ENCODE peak calls at places on chromosomes 4 and X, in eight cellular contexts. O is K562, E is stomach, L is psoas muscle, N is lower lobe of right lung, P is thoracic aorta, V is left ventricle myocardium inferior, Y is A549. C is an unnamed sample. For H3K4me1, the result is how much of the 10 kb centered on the place peaks cover.

GRCh38 chr4:46975841-46976551 is 17.4 kb downstream of the GABRA4 start:
- DNase-seq in O (no peak), E (no peak), L (no peak), N (no peak), P (no peak), V (no peak), Y (no peak), C (no peak)

GRCh38 chrX:120726294-120726693 is 96.4 kb upstream of the C1GALT1C1 start:
- DNase-seq in O (no peak), E (no peak), L (no peak), N (no peak), P (no peak), V (no peak), Y (no peak), C (no peak)

GRCh38 chr4:112425823-112426222 is 90.2 kb downstream of the NEUROG2 start:
- DNase-seq in O (no peak), E (no peak), L (no peak), N (no peak), P (no peak), V (no peak), Y (no peak), C (no peak)

GRCh38 chr4:32689520-32689919 is 1969.4 kb downstream of the PCDH7 start:
- DNase-seq in O (no peak), E (no peak), L (no peak), N (no peak), P (no peak), V (no peak), Y (peak), C (no peak)

GRCh38 chr4:132759199-132759780 is 389.8 kb upstream of the PCDH10 start:
- DNase-seq in O (no peak), E (no peak), L (no peak), N (no peak), P (no peak), V (no peak), Y (no peak), C (no peak)

GRCh38 chrX:141133272-141133671 is 43.7 kb downstream of the LDOC1 start:
- DNase-seq in O (no peak), E (no peak), L (no peak), N (no peak), P (no peak), V (no peak), Y (no peak), C (no peak)

GRCh38 chrX:139191746-139192385 is 338.7 kb upstream of the F9 start:
- DNase-seq in O (no peak), E (no peak), L (no peak), N (no peak), P (no peak), V (no peak), Y (no peak), C (no peak)

GRCh38 chr4:15402974-15403373 is 24.9 kb upstream of the C1QTNF7 start:
- DNase-seq in O (no peak), E (no peak), L (no peak), N (no peak), P (no peak), V (no peak), Y (no peak), C (no peak)

GRCh38 chr4:56038763-56039162 is 90.0 kb downstream of the CEP135 start:
- DNase-seq in O (no peak), E (no peak), L (no peak), N (no peak), P (no peak), V (no peak), Y (no peak), C (no peak)

GRCh38 chr4:159768011-159768410 is 665.1 kb downstream of the RAPGEF2 start:
- DNase-seq in O (no peak), E (no peak), L (no peak), N (no peak), P (no peak), V (no peak), Y (no peak), C (no peak)

GRCh38 chrX:105228602-105229001 is 8.1 kb upstream of the TEX13A start:
- DNase-seq in O (no peak), E (no peak), L (no peak), N (no peak), P (no peak), V (no peak), Y (no peak), C (no peak)

GRCh38 chr4:169079942-169080827 is 70.1 kb upstream of the CBR4 start:
- DNase-seq in O (peak), E (peak), L (peak), N (peak), P (no peak), V (peak), Y (no peak), C (peak)

GRCh38 chr4:26542996-26543395 is 40.9 kb upstream of the TBC1D19 start:
- DNase-seq in O (no peak), E (no peak), L (no peak), N (no peak), P (no peak), V (no peak), Y (no peak), C (no peak)

GRCh38 chr4:77169496-77169895 is 12.5 kb downstream of the CCNG2 start:
- DNase-seq in O (no peak), E (no peak), L (no peak), N (no peak), P (no peak), V (no peak), Y (no peak), C (no peak)

GRCh38 chr4:100986360-100986868 is 360.9 kb downstream of the PPP3CA start:
- DNase-seq in O (no peak), E (no peak), L (no peak), N (peak), P (no peak), V (no peak), Y (no peak), C (no peak)

GRCh38 chrX:107450823-107451509 is 1.5 kb downstream of the FRMPD3 start:
- DNase-seq in O (peak), E (no peak), L (no peak), N (no peak), P (no peak), V (no peak), Y (peak), C (no peak)

GRCh38 chrX:38890326-38890725 is 89.1 kb downstream of the MID1IP1 start:
- DNase-seq in O (no peak), E (no peak), L (no peak), N (no peak), P (no peak), V (no peak), Y (no peak), C (no peak)

GRCh38 chrX:48923771-48924170 is 4.9 kb upstream of the PIM2 start:
- DNase-seq in O (no peak), E (no peak), L (no peak), N (no peak), P (no peak), V (no peak), Y (no peak), C (no peak)

GRCh38 chr4:139144911-139145551 is 32.0 kb downstream of the ELF2 start:
- DNase-seq in O (no peak), E (peak), L (no peak), N (no peak), P (no peak), V (no peak), Y (no peak), C (no peak)

GRCh38 chrX:44873415-44874270 is 655 bp downstream of the KDM6A start:
- DNase-seq in O (peak), E (peak), L (peak), N (peak), P (peak), V (peak), Y (no peak), C (peak)

GRCh38 chrX:13843150-13843721 is 26.3 kb upstream of the GPM6B start:
- DNase-seq in O (no peak), E (no peak), L (no peak), N (no peak), P (no peak), V (no peak), Y (no peak), C (no peak)

GRCh38 chr4:38179690-38180299 is 219.6 kb downstream of the PTTG2 start:
- DNase-seq in O (peak), E (peak), L (no peak), N (peak), P (peak), V (peak), Y (no peak), C (peak)

GRCh38 chr4:97778174-97778573 is 365.1 kb downstream of the STPG2 start:
- DNase-seq in O (no peak), E (no peak), L (no peak), N (no peak), P (no peak), V (no peak), Y (no peak), C (no peak)

GRCh38 chrX:68018248-68019203 is 414.8 kb downstream of the OPHN1 start:
- DNase-seq in O (peak), E (no peak), L (no peak), N (no peak), P (no peak), V (no peak), Y (no peak), C (no peak)

GRCh38 chrX:34275710-34276109 is 143.6 kb upstream of the FAM47A start:
- DNase-seq in O (no peak), E (no peak), L (no peak), N (no peak), P (no peak), V (no peak), Y (no peak), C (no peak)

GRCh38 chrX:2894885-2895292 is 34.2 kb downstream of the ARSD start:
- DNase-seq in O (no peak), E (peak), L (no peak), N (no peak), P (no peak), V (no peak), Y (no peak), C (peak)

GRCh38 chrX:39855748-39856129 is 242.0 kb downstream of the BCOR start:
- DNase-seq in O (peak), E (peak), L (no peak), N (no peak), P (no peak), V (no peak), Y (peak), C (no peak)

GRCh38 chrX:154797006-154797405 is 8.3 kb downstream of the MPP1 start:
- DNase-seq in O (no peak), E (no peak), L (no peak), N (no peak), P (no peak), V (no peak), Y (no peak), C (no peak)

GRCh38 chrX:74195605-74196004 is 108.4 kb upstream of the ZCCHC13 start:
- DNase-seq in O (no peak), E (no peak), L (no peak), N (no peak), P (no peak), V (peak), Y (no peak), C (no peak)

GRCh38 chr4:162229670-162230069 is 65.9 kb upstream of the FSTL5 start:
- DNase-seq in O (no peak), E (no peak), L (no peak), N (no peak), P (no peak), V (no peak), Y (peak), C (no peak)

GRCh38 chr4:150264595-150265141 is 186.4 kb downstream of the DCLK2 start:
- DNase-seq in O (no peak), E (no peak), L (no peak), N (no peak), P (no peak), V (no peak), Y (no peak), C (no peak)

GRCh38 chrX:265502-265901 is 15.7 kb upstream of the PLCXD1 start:
- DNase-seq in O (no peak), E (peak), L (no peak), N (no peak), P (no peak), V (no peak), Y (no peak), C (no peak)

GRCh38 chrX:150409964-150410363 is 46.8 kb downstream of the MAMLD1 start:
- DNase-seq in O (no peak), E (no peak), L (no peak), N (no peak), P (no peak), V (no peak), Y (no peak), C (no peak)

GRCh38 chr4:158013858-158014257 is 159.0 kb downstream of the GASK1B start:
- DNase-seq in O (no peak), E (no peak), L (no peak), N (no peak), P (no peak), V (no peak), Y (no peak), C (no peak)

GRCh38 chr4:84499065-84499982 is at the start of gene NKX6-1:
- DNase-seq in O (peak), E (peak), L (peak), N (peak), P (no peak), V (peak), Y (peak), C (peak)

DNA sequence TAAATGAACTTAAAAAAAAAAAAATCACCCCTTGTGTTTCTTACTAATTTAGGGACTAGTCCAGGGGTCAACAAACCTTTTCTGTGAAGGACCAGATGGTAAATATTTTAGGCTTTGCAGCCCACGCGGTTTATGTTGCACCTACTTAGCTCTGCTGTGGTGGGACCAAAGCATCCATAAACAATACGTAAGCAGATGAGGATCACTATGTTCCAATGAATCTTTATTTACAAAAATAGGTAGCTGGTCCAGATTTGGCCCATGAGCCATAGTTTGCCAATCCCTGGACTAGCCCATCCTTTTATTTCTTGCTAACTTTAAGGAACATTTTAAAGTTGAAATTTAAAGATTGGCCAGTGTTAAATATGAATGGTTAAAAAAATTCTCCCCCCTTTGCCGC is 95.3 kb downstream of the AFF1 start:
- DNase-seq in O (no peak), E (no peak), L (no peak), N (no peak), P (no peak), V (no peak), Y (no peak), C (no peak)
- H3K4me1 ChIP-seq in O (under half), E (half or more), L (half or more), N (half or more), P (half or more), V (half or more), Y (half or more), C (under half)

GRCh38 chr4:128381748-128382559 is 94.3 kb upstream of the PGRMC2 start:
- DNase-seq in O (no peak), E (no peak), L (no peak), N (no peak), P (no peak), V (no peak), Y (no peak), C (no peak)

GRCh38 chr4:128385683-128386304 is 98.2 kb upstream of the PGRMC2 start:
- DNase-seq in O (no peak), E (no peak), L (no peak), N (no peak), P (no peak), V (no peak), Y (peak), C (no peak)

GRCh38 chr4:128384765-128385164 is 97.2 kb upstream of the PGRMC2 start:
- DNase-seq in O (no peak), E (no peak), L (no peak), N (no peak), P (no peak), V (no peak), Y (no peak), C (no peak)

GRCh38 chr4:128385199-128385598 is 97.6 kb upstream of the PGRMC2 start:
- DNase-seq in O (no peak), E (no peak), L (no peak), N (no peak), P (no peak), V (no peak), Y (no peak), C (no peak)

GRCh38 chr4:128384091-128384520 is 96.5 kb upstream of the PGRMC2 start:
- DNase-seq in O (no peak), E (no peak), L (no peak), N (no peak), P (no peak), V (no peak), Y (no peak), C (no peak)
- H3K4me1 ChIP-seq in O (under half), E (half or more), L (under half), N (under half), P (under half), V (under half), Y (half or more), C (under half)

GRCh38 chr4:73430188-73430587 is 5.8 kb upstream of the AFP start:
- DNase-seq in O (no peak), E (no peak), L (no peak), N (no peak), P (no peak), V (no peak), Y (no peak), C (no peak)

GRCh38 chr4:73433140-73433539 is 2.9 kb upstream of the AFP start:
- DNase-seq in O (no peak), E (no peak), L (no peak), N (no peak), P (no peak), V (no peak), Y (no peak), C (no peak)

GRCh38 chr4:73434311-73434710 is 1.7 kb upstream of the AFP start:
- DNase-seq in O (peak), E (no peak), L (no peak), N (no peak), P (no peak), V (no peak), Y (peak), C (no peak)

GRCh38 chr4:73431813-73432168 is 4.2 kb upstream of the AFP start:
- DNase-seq in O (no peak), E (no peak), L (no peak), N (no peak), P (no peak), V (no peak), Y (no peak), C (no peak)

GRCh38 chr4:73432169-73433000 is 3.6 kb upstream of the AFP start:
- DNase-seq in O (no peak), E (no peak), L (no peak), N (no peak), P (no peak), V (no peak), Y (no peak), C (no peak)
- H3K4me1 ChIP-seq in O (under half), E (under half), L (under half), N (under half), P (under half), V (under half), Y (under half), C (under half)

GRCh38 chr4:185249105-185249504 is 39.7 kb downstream of the SNX25 start:
- DNase-seq in O (no peak), E (no peak), L (no peak), N (no peak), P (no peak), V (no peak), Y (no peak), C (no peak)
- H3K4me1 ChIP-seq in O (under half), E (under half), L (under half), N (under half), P (under half), V (under half), Y (under half), C (under half)

DNA sequence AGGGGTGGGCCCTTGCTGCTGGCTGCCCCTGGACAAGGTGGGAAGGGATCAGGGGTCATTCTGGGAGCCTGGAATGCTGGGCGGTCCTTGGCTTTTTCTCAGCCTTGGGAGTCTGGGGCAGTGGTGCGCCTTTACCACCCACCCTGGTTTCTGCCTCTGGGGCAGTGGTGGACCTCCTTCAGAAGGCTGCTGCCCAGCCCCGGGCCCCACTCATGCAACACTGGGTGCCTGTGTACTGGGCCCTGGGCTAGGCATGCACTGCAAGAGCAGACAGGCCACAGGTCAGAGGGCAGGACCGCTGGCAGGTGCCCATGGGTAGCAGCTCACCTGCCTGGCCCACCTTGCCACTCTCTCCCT is 4.3 kb downstream of the SH3BP2 start:
- DNase-seq in O (no peak), E (peak), L (no peak), N (peak), P (no peak), V (no peak), Y (no peak), C (peak)
- H3K4me1 ChIP-seq in O (half or more), E (half or more), L (under half), N (half or more), P (under half), V (half or more), Y (half or more), C (under half)

GRCh38 chr4:94453534-94453963 is 1.8 kb downstream of the PDLIM5 start:
- DNase-seq in O (no peak), E (no peak), L (no peak), N (no peak), P (no peak), V (no peak), Y (no peak), C (no peak)
- H3K4me1 ChIP-seq in O (under half), E (half or more), L (under half), N (under half), P (under half), V (half or more), Y (under half), C (under half)

GRCh38 chr4:6902318-6903042 is 7.1 kb upstream of the TBC1D14 start:
- DNase-seq in O (no peak), E (peak), L (no peak), N (no peak), P (no peak), V (no peak), Y (no peak), C (no peak)
- H3K4me1 ChIP-seq in O (under half), E (under half), L (under half), N (under half), P (under half), V (under half), Y (under half), C (under half)

GRCh38 chr4:88722828-88723227 is 25.2 kb upstream of the NAP1L5 start:
- DNase-seq in O (no peak), E (no peak), L (no peak), N (no peak), P (no peak), V (peak), Y (no peak), C (no peak)
- H3K4me1 ChIP-seq in O (under half), E (under half), L (under half), N (under half), P (under half), V (half or more), Y (under half), C (under half)